ENCODE peak calls at places on chromosomes 16 and 17, in six cellular contexts. J, F, A, T, V and U are unnamed samples.

GRCh38 chr17:49290690-49291326 is 60.2 kb upstream of the PHOSPHO1 start:
- DNase-seq in J (no peak), F (no peak), A (peak), T (no peak), V (peak), U (no peak)

GRCh38 chr16:83903739-83904138 is 4.8 kb downstream of the MLYCD start:
- DNase-seq in J (no peak), F (no peak), A (peak), T (no peak), V (no peak), U (no peak)

GRCh38 chr17:77542551-77543490 is 402.1 kb downstream of the SEC14L1 start:
- DNase-seq in J (peak), F (peak), A (peak), T (no peak), V (peak), U (peak)

GRCh38 chr16:23384878-23385277 is 68.1 kb downstream of the COG7 start:
- DNase-seq in J (no peak), F (no peak), A (no peak), T (peak), V (no peak), U (no peak)

GRCh38 chr17:49490271-49490670 is 4.8 kb upstream of the NGFR start:
- DNase-seq in J (no peak), F (no peak), A (no peak), T (no peak), V (no peak), U (no peak)

GRCh38 chr17:62892870-62893338 is 73.1 kb upstream of the TANC2 start:
- DNase-seq in J (no peak), F (peak), A (no peak), T (no peak), V (no peak), U (no peak)

GRCh38 chr16:13453938-13454553 is 465.9 kb upstream of the ERCC4 start:
- DNase-seq in J (peak), F (no peak), A (peak), T (no peak), V (peak), U (no peak)

GRCh38 chr17:64218066-64218465 is 45.0 kb downstream of the TEX2 start:
- DNase-seq in J (peak), F (no peak), A (no peak), T (no peak), V (no peak), U (peak)

GRCh38 chr16:29820730-29821662 is 734 bp downstream of the MVP start:
- DNase-seq in J (peak), F (no peak), A (no peak), T (no peak), V (no peak), U (no peak)

GRCh38 chr16:12876778-12877177 is 24.6 kb upstream of the SHISA9 start:
- DNase-seq in J (no peak), F (no peak), A (no peak), T (no peak), V (no peak), U (no peak)

GRCh38 chr17:74360993-74361612 is 565 bp downstream of the BTBD17 start:
- DNase-seq in J (no peak), F (no peak), A (no peak), T (no peak), V (no peak), U (no peak)

GRCh38 chr16:4261557-4262172 is 11.2 kb downstream of the TFAP4 start:
- DNase-seq in J (peak), F (peak), A (peak), T (no peak), V (peak), U (no peak)

GRCh38 chr17:4900231-4901107 is 1.1 kb downstream of the C17orf107 start:
- DNase-seq in J (no peak), F (peak), A (no peak), T (peak), V (no peak), U (peak)

GRCh38 chr16:27756206-27756970 is 206.4 kb downstream of the KATNIP start:
- DNase-seq in J (no peak), F (no peak), A (no peak), T (no peak), V (no peak), U (no peak)

GRCh38 chr17:80287806-80288579 is 27.3 kb downstream of the RNF213 start:
- DNase-seq in J (peak), F (no peak), A (no peak), T (no peak), V (no peak), U (no peak)

GRCh38 chr16:26334218-26335111 is 642.7 kb downstream of the HS3ST4 start:
- DNase-seq in J (no peak), F (no peak), A (no peak), T (no peak), V (no peak), U (no peak)

GRCh38 chr16:2339521-2340484 is 725 bp downstream of the ABCA3 start:
- DNase-seq in J (peak), F (peak), A (peak), T (no peak), V (peak), U (no peak)

GRCh38 chr16:13586051-13586450 is 333.9 kb upstream of the ERCC4 start:
- DNase-seq in J (no peak), F (no peak), A (no peak), T (no peak), V (no peak), U (no peak)

GRCh38 chr16:21598676-21599157 is 660 bp upstream of the METTL9 start:
- DNase-seq in J (no peak), F (no peak), A (no peak), T (no peak), V (no peak), U (no peak)

GRCh38 chr16:53882310-53882709 is 178.4 kb downstream of the FTO start:
- DNase-seq in J (no peak), F (no peak), A (no peak), T (no peak), V (no peak), U (no peak)

GRCh38 chr16:47139561-47140185 is 4.1 kb downstream of the NETO2 start:
- DNase-seq in J (no peak), F (no peak), A (no peak), T (no peak), V (peak), U (no peak)

GRCh38 chr16:82924075-82924854 is 297.5 kb downstream of the CDH13 start:
- DNase-seq in J (no peak), F (no peak), A (peak), T (no peak), V (no peak), U (no peak)

GRCh38 chr16:52993179-52993578 is 59.5 kb downstream of the CHD9NB start:
- DNase-seq in J (no peak), F (no peak), A (no peak), T (no peak), V (no peak), U (no peak)

GRCh38 chr17:29178750-29179231 is 1.4 kb downstream of the MYO18A start:
- DNase-seq in J (no peak), F (peak), A (no peak), T (no peak), V (no peak), U (no peak)

GRCh38 chr17:29177871-29178749 is 2.1 kb downstream of the MYO18A start:
- DNase-seq in J (no peak), F (peak), A (no peak), T (no peak), V (no peak), U (no peak)

GRCh38 chr17:29175349-29175748 is 4.8 kb downstream of the MYO18A start:
- DNase-seq in J (no peak), F (no peak), A (no peak), T (no peak), V (no peak), U (no peak)

GRCh38 chr17:29177541-29177870 is 2.7 kb downstream of the MYO18A start:
- DNase-seq in J (no peak), F (no peak), A (no peak), T (no peak), V (no peak), U (no peak)

DNA sequence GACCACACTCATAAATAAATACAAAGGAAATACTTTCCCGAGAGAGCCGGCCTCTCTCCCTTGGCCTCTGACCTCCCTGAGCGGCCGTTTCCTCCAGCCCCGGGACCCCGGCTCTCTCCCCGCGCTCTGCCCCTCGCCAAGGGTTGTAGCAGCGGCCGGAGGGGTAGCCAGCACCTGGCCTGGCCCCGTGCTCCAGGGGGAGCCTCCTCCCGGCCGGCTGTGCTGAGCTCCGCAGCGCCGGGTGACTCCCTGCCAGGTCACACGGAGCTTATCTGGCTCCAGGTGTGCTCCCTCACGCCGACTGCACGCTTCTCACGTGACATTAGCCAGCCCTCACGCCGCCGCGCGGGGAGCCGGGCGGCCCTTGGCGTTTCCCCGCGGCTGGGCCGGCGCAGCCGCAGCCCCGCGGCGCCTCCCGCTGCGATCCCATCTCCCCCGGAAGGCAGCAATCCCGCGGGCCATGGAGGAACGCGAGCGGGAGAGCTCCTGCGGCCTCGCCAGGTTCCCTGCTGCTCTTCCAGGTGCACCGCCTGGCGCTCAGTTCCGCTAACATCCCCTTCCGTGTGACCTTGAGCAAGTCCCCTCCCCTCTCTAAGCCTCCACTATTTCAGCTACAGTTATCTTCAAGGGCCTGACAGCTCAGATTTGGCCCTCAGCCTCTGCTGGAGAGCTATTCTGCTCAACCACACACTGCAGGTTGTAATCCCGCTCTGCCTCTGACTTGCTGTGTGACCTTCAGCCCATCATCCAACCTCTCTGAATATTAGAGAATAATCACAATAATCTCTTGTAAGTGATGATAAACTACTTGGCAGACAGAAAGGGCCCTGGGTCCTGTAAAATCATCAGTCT is 3.5 kb downstream of the MYO18A start:
- DNase-seq in J (peak), F (peak), A (peak), T (no peak), V (peak), U (peak)
- TF ChIP-seq CTCF in J (no peak), F (no peak), A (no peak), T (peak), V (no peak), U (no peak)

GRCh38 chr17:20890338-20890737 is 152.5 kb downstream of the USP22 start:
- DNase-seq in J (no peak), F (no peak), A (no peak), T (no peak), V (no peak), U (no peak)

DNA sequence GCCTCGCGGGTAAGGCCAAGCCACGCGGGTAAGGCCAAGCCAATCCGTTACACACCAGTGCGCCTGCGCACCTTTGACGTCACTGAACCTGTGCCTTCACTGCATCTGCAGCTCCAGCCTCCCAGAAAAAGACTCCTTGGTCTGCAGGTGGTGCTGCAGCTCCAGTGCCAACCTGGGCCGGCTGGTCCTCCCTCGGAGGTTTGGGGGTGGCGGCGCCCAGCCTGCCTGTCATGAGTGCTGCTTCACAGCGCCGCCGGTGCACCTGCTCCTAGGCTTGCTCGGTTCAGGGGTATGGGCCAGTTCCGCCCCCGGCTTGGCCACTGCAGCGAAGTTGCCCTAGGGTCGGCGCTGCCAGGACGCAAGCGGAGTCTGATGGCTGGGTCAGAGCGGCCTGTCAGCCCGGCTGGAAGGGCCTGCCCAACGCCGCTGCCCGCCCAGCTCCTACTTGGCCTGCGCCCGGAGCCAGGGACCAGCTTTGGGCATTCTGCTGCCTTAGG is 146.6 kb downstream of the USP22 start:
- DNase-seq in J (no peak), F (peak), A (no peak), T (no peak), V (peak), U (no peak)
- TF ChIP-seq CTCF in J (no peak), F (no peak), A (peak), T (no peak), V (peak), U (peak)

GRCh38 chr16:72924487-72924886 is 123.4 kb downstream of the ZFHX3 start:
- DNase-seq in J (no peak), F (no peak), A (no peak), T (no peak), V (no peak), U (no peak)

GRCh38 chr16:72923757-72924156 is 124.2 kb downstream of the ZFHX3 start:
- DNase-seq in J (no peak), F (no peak), A (no peak), T (no peak), V (no peak), U (no peak)

GRCh38 chr16:72925631-72925979 is 122.3 kb downstream of the ZFHX3 start:
- DNase-seq in J (no peak), F (no peak), A (no peak), T (no peak), V (no peak), U (no peak)

GRCh38 chr16:72926671-72927070 is 121.3 kb downstream of the ZFHX3 start:
- DNase-seq in J (no peak), F (no peak), A (no peak), T (no peak), V (no peak), U (no peak)

GRCh38 chr16:72924918-72925630 is 122.9 kb downstream of the ZFHX3 start:
- DNase-seq in J (no peak), F (no peak), A (no peak), T (no peak), V (no peak), U (no peak)
- TF ChIP-seq CTCF in J (no peak), F (no peak), A (no peak), T (no peak), V (no peak), U (no peak)

DNA sequence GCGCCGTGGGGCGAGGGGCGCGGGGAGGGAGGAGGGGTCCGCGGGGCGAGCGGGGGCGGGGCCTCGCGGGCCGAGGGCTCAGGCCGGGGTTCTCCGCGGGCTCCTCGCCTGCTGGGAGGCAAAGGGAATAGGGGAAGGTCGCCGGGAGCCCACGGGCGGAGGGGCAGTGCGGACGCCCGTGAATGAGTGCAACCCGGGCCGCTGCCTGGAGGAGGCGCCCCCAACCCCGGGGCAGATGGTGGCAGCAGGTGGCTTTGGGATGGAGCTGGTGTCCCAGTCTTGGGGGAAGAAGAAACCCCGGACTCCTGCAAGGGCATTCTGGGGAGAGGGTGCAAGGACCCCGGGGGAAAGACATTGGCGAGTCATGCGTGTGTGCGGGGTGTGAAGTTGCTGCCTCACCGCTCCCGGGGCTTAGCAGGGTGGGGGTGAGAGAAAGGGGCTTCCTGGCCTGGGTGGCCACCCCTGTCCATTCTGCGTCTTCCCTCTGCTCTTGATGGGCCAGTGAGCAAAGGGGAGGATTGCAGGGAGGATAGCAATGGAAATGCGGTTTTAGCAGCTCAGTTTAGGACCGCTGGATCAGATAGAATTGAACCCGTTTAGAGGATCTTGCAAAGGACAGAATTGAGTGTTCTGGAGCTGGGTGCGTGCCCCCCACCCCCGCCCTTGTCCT is 508 bp downstream of the KIAA0513 start:
- DNase-seq in J (peak), F (no peak), A (no peak), T (no peak), V (no peak), U (no peak)
- TF ChIP-seq CTCF in J (peak), F (peak), A (peak), T (peak), V (no peak), U (peak)

DNA sequence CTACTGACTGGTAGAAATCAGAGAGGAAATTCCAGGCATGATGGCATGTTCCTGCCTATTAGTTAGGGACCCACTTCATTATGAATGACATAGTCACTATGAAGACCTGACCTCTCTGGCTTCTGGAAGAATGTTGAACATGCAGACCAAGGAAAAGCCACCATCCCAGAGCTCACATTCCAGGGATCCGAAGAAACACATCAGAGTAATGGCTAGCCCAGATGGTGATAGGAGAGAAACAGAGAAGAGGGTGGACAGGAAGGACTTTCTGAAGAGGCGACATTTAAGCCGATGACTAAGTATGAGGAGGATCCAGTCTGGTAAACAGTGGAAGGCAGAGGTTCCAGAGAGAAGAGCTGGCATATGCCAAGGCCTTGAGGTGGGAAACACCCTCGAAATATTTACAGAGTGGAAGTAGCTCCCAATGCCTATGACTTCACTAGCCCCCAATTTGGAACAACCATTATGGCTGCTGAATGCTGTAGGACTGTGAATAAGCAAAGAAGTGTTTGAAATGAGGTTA is 216.2 kb downstream of the RBFOX1 start:
- DNase-seq in J (no peak), F (no peak), A (no peak), T (no peak), V (no peak), U (no peak)
- TF ChIP-seq CTCF in J (no peak), F (no peak), A (no peak), T (no peak), V (no peak), U (no peak)

GRCh38 chr17:51711581-51711980 is 446.9 kb downstream of the CA10 start:
- DNase-seq in J (no peak), F (peak), A (no peak), T (no peak), V (no peak), U (no peak)
- TF ChIP-seq CTCF in J (no peak), F (peak), A (no peak), T (peak), V (peak), U (no peak)